ENCODE peak calls at places on chromosomes 3 and 15, in seven cellular contexts. X is mammary epithelial cell, I is HepG2, B is GM23248, K is MM.1S, D is GM23338, Z is hepatocyte. A is an unnamed sample.

GRCh38 chr3:46440531-46441294 is 24.0 kb downstream of the LTF start:
- DNase-seq in X (no peak), I (no peak), B (no peak), K (peak), D (peak), Z (no peak), A (peak)

GRCh38 chr3:113533534-113533892 is 1.2 kb downstream of the SIDT1 start:
- DNase-seq in X (no peak), I (no peak), B (peak), K (peak), D (no peak), Z (no peak), A (no peak)

GRCh38 chr3:169404491-169404890 is 259.0 kb downstream of the MECOM start:
- DNase-seq in X (no peak), I (no peak), B (no peak), K (no peak), D (peak), Z (no peak), A (no peak)

GRCh38 chr3:109050591-109051167 is 67.3 kb downstream of the MORC1 start:
- DNase-seq in X (peak), I (peak), B (peak), K (peak), D (peak), Z (peak), A (peak)

GRCh38 chr15:74817370-74817737 is 4.7 kb downstream of the LMAN1L start:
- DNase-seq in X (peak), I (peak), B (peak), K (no peak), D (no peak), Z (peak), A (no peak)

GRCh38 chr3:157407769-157408168 is 28.9 kb upstream of the PTX3 start:
- DNase-seq in X (no peak), I (no peak), B (no peak), K (no peak), D (no peak), Z (no peak), A (no peak)

GRCh38 chr3:69509288-69509687 is 123.4 kb upstream of the FRMD4B start:
- DNase-seq in X (peak), I (no peak), B (no peak), K (no peak), D (no peak), Z (no peak), A (no peak)

GRCh38 chr3:192514754-192515660 is 212.3 kb downstream of the FGF12 start:
- DNase-seq in X (no peak), I (no peak), B (peak), K (peak), D (peak), Z (peak), A (no peak)

GRCh38 chr15:32994810-32995424 is 199.6 kb downstream of the FMN1 start:
- DNase-seq in X (no peak), I (peak), B (peak), K (peak), D (peak), Z (peak), A (peak)

GRCh38 chr3:187743195-187744141 is 1.8 kb downstream of the BCL6 start:
- DNase-seq in X (peak), I (no peak), B (peak), K (no peak), D (peak), Z (peak), A (peak)

GRCh38 chr3:176579741-176580185 is 617.5 kb downstream of the TBL1XR1 start:
- DNase-seq in X (no peak), I (no peak), B (peak), K (no peak), D (no peak), Z (peak), A (peak)

GRCh38 chr3:122563717-122564025 is 429 bp downstream of the PARP9 start:
- DNase-seq in X (no peak), I (no peak), B (peak), K (no peak), D (no peak), Z (no peak), A (peak)

GRCh38 chr3:171791695-171792082 is 18.6 kb downstream of the PLD1 start:
- DNase-seq in X (peak), I (peak), B (peak), K (no peak), D (peak), Z (no peak), A (peak)

GRCh38 chr3:153289334-153289808 is 127.3 kb downstream of the RAP2B start:
- DNase-seq in X (peak), I (no peak), B (peak), K (peak), D (no peak), Z (no peak), A (peak)

GRCh38 chr3:26308454-26308853 is 314.1 kb upstream of the LRRC3B start:
- DNase-seq in X (no peak), I (no peak), B (no peak), K (no peak), D (peak), Z (no peak), A (no peak)

GRCh38 chr15:56672721-56673120 is 60.6 kb downstream of the ZNF280D start:
- DNase-seq in X (no peak), I (no peak), B (peak), K (no peak), D (no peak), Z (no peak), A (peak)

GRCh38 chr3:55607844-55608243 is 120.7 kb upstream of the WNT5A start:
- DNase-seq in X (no peak), I (no peak), B (no peak), K (no peak), D (no peak), Z (no peak), A (no peak)

GRCh38 chr3:32934150-32934742 is 17.2 kb upstream of the CCR4 start:
- DNase-seq in X (no peak), I (no peak), B (peak), K (peak), D (peak), Z (peak), A (no peak)

GRCh38 chr3:172688588-172688987 is 22.3 kb downstream of the NCEH1 start:
- DNase-seq in X (no peak), I (no peak), B (no peak), K (no peak), D (no peak), Z (no peak), A (no peak)

GRCh38 chr15:100570282-100570681 is 31.7 kb downstream of the LINS1 start:
- DNase-seq in X (no peak), I (no peak), B (peak), K (no peak), D (no peak), Z (no peak), A (no peak)

GRCh38 chr3:138197058-138197457 is 10.0 kb downstream of the ARMC8 start:
- DNase-seq in X (peak), I (no peak), B (peak), K (peak), D (peak), Z (peak), A (peak)

GRCh38 chr3:116740293-116740692 is 30.7 kb downstream of the TUSC7 start:
- DNase-seq in X (no peak), I (no peak), B (no peak), K (no peak), D (no peak), Z (no peak), A (no peak)

GRCh38 chr15:80694624-80695098 is 449 bp upstream of the ABHD17C start:
- DNase-seq in X (peak), I (no peak), B (peak), K (peak), D (peak), Z (no peak), A (no peak)

GRCh38 chr15:63243776-63244175 is 33.6 kb upstream of the APH1B start:
- DNase-seq in X (no peak), I (no peak), B (no peak), K (no peak), D (no peak), Z (no peak), A (peak)

GRCh38 chr3:149258298-149258697 is 36.7 kb upstream of the CP start:
- DNase-seq in X (no peak), I (no peak), B (no peak), K (no peak), D (no peak), Z (no peak), A (no peak)

GRCh38 chr15:99090011-99090699 is 14.7 kb upstream of the SYNM start:
- DNase-seq in X (no peak), I (no peak), B (no peak), K (peak), D (no peak), Z (no peak), A (no peak)

GRCh38 chr3:183291511-183292031 is 38.5 kb downstream of the B3GNT5 start:
- DNase-seq in X (peak), I (peak), B (peak), K (no peak), D (no peak), Z (no peak), A (peak)

GRCh38 chr15:99052205-99052604 is 44.6 kb upstream of the PGPEP1L start:
- DNase-seq in X (no peak), I (no peak), B (no peak), K (no peak), D (no peak), Z (no peak), A (no peak)

GRCh38 chr15:39685999-39686613 is 96.5 kb downstream of the FSIP1 start:
- DNase-seq in X (peak), I (peak), B (peak), K (peak), D (peak), Z (peak), A (peak)

GRCh38 chr15:32028921-32029320 is 1.4 kb upstream of the CHRNA7 start:
- DNase-seq in X (no peak), I (no peak), B (no peak), K (no peak), D (peak), Z (no peak), A (no peak)

GRCh38 chr3:181719298-181719859 is 7.7 kb downstream of the SOX2 start:
- DNase-seq in X (no peak), I (no peak), B (no peak), K (no peak), D (no peak), Z (no peak), A (peak)

GRCh38 chr3:181718416-181718815 is 6.7 kb downstream of the SOX2 start:
- DNase-seq in X (no peak), I (no peak), B (no peak), K (no peak), D (no peak), Z (no peak), A (no peak)

GRCh38 chr3:181722156-181722555 is 10.4 kb downstream of the SOX2 start:
- DNase-seq in X (no peak), I (no peak), B (no peak), K (no peak), D (no peak), Z (no peak), A (no peak)

GRCh38 chr3:181721369-181721768 is 9.6 kb downstream of the SOX2 start:
- DNase-seq in X (no peak), I (no peak), B (no peak), K (no peak), D (no peak), Z (no peak), A (no peak)

GRCh38 chr3:181720281-181720680 is 8.6 kb downstream of the SOX2 start:
- DNase-seq in X (no peak), I (no peak), B (no peak), K (no peak), D (no peak), Z (no peak), A (peak)
- TF ChIP-seq EZH2 in X (no peak), I (no peak), B (no peak), K (no peak), D (no peak), Z (no peak), A (peak)

GRCh38 chr3:9899289-9899791 is 3.3 kb upstream of the IL17RE start:
- DNase-seq in X (no peak), I (no peak), B (no peak), K (no peak), D (no peak), Z (no peak), A (no peak)
- H2AFZ ChIP-seq in X (no peak), I (no peak), B (no peak), K (no peak), D (no peak), Z (no peak), A (no peak)

GRCh38 chr15:43096411-43096810 is 9.4 kb downstream of the UBR1 start:
- DNase-seq in X (no peak), I (no peak), B (no peak), K (no peak), D (no peak), Z (no peak), A (no peak)
- H3K4me2 ChIP-seq in X (no peak), I (no peak), B (peak), K (no peak), D (no peak), Z (no peak), A (peak)

DNA sequence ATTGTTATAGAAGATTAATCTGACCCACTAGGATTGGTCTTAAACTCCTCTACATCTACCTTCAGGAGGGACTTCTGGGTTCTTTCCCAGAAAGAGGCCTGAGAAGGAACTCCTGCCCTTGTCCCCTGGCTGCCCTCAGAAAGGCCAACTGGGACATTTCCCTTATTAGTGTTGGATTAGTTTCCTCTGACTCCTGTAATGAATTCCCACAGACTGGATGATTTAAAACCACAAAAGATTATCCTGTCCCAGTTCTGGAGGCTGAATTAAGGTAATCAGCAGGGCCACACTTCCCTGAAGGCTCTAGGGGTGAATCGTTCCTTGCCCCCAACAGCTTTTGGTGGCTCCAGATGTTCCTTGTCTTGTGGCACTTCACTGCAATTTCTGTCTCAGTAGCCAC is 102.8 kb upstream of the NMNAT3 start:
- DNase-seq in X (no peak), I (no peak), B (no peak), K (no peak), D (no peak), Z (no peak), A (no peak)
- TF ChIP-seq EZH2 in X (no peak), I (no peak), B (no peak), K (no peak), D (no peak), Z (no peak), A (no peak)

GRCh38 chr3:30963223-30963722 is 68.8 kb upstream of the GADL1 start:
- DNase-seq in X (no peak), I (no peak), B (no peak), K (no peak), D (no peak), Z (no peak), A (no peak)

GRCh38 chr3:30970183-30970582 is 75.7 kb upstream of the GADL1 start:
- DNase-seq in X (peak), I (peak), B (peak), K (no peak), D (peak), Z (no peak), A (no peak)

GRCh38 chr3:30966896-30967295 is 72.4 kb upstream of the GADL1 start:
- DNase-seq in X (no peak), I (no peak), B (no peak), K (no peak), D (no peak), Z (no peak), A (no peak)

GRCh38 chr3:30962493-30962892 is 68.0 kb upstream of the GADL1 start:
- DNase-seq in X (no peak), I (no peak), B (no peak), K (no peak), D (no peak), Z (no peak), A (no peak)

DNA sequence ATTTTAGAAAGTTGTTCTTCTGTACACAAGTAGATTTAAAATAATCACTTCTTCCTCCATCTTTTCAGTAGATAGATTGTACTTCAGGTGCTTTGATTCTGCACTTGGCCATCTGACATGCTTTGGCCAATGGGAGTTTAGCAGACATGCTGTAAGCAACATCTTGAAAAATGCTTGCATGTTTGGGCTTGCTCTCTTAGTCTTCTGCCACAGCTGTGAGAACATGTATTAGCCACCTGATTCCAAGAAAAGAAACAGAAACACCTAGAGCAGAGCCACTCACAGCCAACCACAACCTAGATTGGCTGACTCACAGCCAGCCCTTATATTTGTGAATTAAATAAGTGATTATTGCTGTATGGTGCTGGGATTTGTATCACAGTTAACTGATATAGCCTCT is 70.2 kb upstream of the GADL1 start:
- DNase-seq in X (peak), I (no peak), B (no peak), K (peak), D (no peak), Z (no peak), A (no peak)
- H2AFZ ChIP-seq in X (no peak), I (no peak), B (no peak), K (no peak), D (no peak), Z (no peak), A (no peak)

DNA sequence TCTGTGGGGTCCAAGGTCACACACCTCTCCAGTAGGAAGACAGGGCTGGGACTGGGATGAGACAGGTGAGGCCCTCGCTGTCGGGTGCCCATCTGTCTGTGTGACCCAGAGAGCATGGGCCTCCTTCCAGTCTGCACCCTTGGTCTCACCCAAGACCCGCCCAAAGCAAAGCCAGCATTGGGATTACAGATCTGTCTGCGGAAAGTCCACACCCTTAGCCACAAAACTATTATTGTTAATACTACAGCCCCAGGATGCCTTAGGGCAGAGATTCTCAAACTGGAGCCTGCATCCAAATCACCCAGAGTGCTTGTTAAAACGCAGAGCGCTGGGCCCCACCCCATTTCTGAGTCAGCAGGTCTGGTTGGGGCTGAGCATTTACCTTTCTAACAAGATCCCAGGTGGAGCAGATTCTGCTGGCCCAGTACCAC is 58.5 kb upstream of the ZNF148 start:
- DNase-seq in X (peak), I (no peak), B (no peak), K (no peak), D (no peak), Z (no peak), A (no peak)
- H3K4me2 ChIP-seq in X (no peak), I (no peak), B (no peak), K (no peak), D (no peak), Z (no peak), A (no peak)

DNA sequence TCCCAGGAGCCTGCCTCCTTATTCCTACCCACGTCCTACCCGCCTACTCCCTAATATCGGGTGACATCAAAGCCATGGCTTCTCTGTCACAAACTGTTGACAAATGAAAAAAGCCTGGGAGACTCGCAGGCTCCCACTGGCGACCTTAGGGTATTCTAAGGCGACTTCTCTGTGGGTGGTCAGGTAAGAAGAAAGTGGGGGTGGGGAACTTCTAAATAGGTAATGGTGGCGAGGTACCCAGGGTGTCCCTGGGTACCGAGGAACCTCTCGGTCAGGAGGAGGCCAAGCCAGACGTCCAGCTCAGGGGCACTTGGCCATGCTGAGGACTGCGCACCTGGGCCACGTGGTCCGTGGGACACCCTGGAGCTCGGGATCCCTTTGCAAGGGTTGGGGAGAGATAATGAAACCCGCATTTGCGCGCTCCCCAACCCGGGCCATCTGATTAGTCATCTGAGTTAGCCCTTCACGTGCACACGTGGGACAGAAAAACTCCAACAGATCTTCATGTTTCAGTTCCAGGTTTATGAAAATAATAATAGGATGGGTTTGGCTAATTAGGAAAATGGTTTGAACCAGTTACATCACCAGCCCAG is 78.2 kb downstream of the NR2F2 start:
- DNase-seq in X (no peak), I (no peak), B (peak), K (no peak), D (peak), Z (no peak), A (no peak)
- TF ChIP-seq EZH2 in X (peak), I (no peak), B (no peak), K (no peak), D (peak), Z (no peak), A (no peak)

GRCh38 chr3:75078290-75078689 is 463.8 kb upstream of the CNTN3 start:
- DNase-seq in X (no peak), I (no peak), B (no peak), K (no peak), D (no peak), Z (no peak), A (no peak)

DNA sequence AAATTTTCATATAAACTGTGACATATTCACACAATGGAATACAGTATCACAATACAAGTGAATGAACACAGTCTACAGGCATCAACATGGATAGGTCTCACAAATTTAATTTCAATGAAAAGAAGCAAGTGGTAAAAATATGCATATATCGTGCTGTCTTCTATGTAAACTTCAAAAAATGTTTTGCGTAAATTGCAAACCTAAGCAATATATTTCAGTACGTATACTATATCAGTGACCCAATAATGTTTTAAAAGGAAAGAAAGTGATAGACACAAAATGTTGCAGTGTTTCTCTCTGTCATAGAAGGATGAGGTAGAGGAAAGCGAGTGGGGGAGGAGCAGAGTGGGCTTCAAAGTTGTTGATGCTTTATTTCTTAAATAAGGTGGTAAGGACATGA is 468.4 kb upstream of the CNTN3 start:
- DNase-seq in X (no peak), I (no peak), B (no peak), K (no peak), D (no peak), Z (no peak), A (no peak)
- H2AFZ ChIP-seq in X (no peak), I (no peak), B (no peak), K (no peak), D (no peak), Z (no peak), A (no peak)